ENCODE peak calls at places on chromosomes 5 and 9, in six cellular contexts. V, M, E, T, L and Y are unnamed samples.

GRCh38 chr9:124480621-124480981 is 26.6 kb downstream of the NR5A1 start:
- DNase-seq in T (peak; percentile 20), E (peak; percentile 29), L (no peak), M (no peak), V (no peak), Y (no peak)

GRCh38 chr9:97830884-97831829 is 21.9 kb upstream of the FOXE1 start:
- DNase-seq in V (no peak), L (no peak), T (no peak), M (no peak), E (no peak), Y (no peak)

GRCh38 chr9:95985656-95986055 is 110.2 kb downstream of the ERCC6L2 start:
- DNase-seq in M (no peak), E (no peak), L (no peak), T (no peak), V (no peak), Y (no peak)

GRCh38 chr9:75431388-75431787 is 343.1 kb downstream of the OSTF1 start:
- DNase-seq in V (no peak), M (no peak), L (no peak), T (no peak), E (no peak), Y (no peak)

GRCh38 chr5:101047181-101047580 is 144.1 kb upstream of the ST8SIA4 start:
- DNase-seq in V (no peak), E (no peak), T (no peak), L (no peak), M (no peak), Y (no peak)

GRCh38 chr9:35743880-35744518 is 5.0 kb downstream of the GBA2 start:
- DNase-seq in E (no peak), V (no peak), M (no peak), L (no peak), T (no peak), Y (no peak)

GRCh38 chr5:27594141-27594540 is 555.8 kb upstream of the CDH9 start:
- DNase-seq in T (no peak), V (no peak), M (no peak), L (no peak), E (no peak), Y (no peak)

GRCh38 chr9:21028476-21028875 is 3.0 kb downstream of the HACD4 start:
- DNase-seq in V (no peak), T (no peak), L (peak; percentile 46), E (no peak), M (no peak), Y (no peak)

GRCh38 chr9:108551030-108551964 is 304.5 kb downstream of the ACTL7B start:
- DNase-seq in V (no peak), L (peak; percentile 78), T (no peak), M (no peak), E (peak; percentile 53), Y (no peak)

GRCh38 chr5:125189451-125190051 is 443.1 kb upstream of the ZNF608 start:
- DNase-seq in M (no peak), V (no peak), L (no peak), E (no peak), T (no peak), Y (no peak)

GRCh38 chr9:124839612-124840299 is 13.5 kb upstream of the WDR38 start:
- DNase-seq in M (no peak), L (peak; percentile 24), V (no peak), T (peak; percentile 31), E (no peak), Y (no peak)

GRCh38 chr5:154997746-154998145 is 15.8 kb upstream of the KIF4B start:
- DNase-seq in L (no peak), M (no peak), T (no peak), V (no peak), E (no peak), Y (no peak)

GRCh38 chr9:21454149-21454548 is 13.9 kb downstream of the IFNA1 start:
- DNase-seq in M (no peak), T (no peak), V (no peak), L (no peak), E (no peak), Y (no peak)